ENCODE peak calls at places on chromosomes 6 and 20, in five cellular contexts. W, Q, P, Y and Z are unnamed samples.

GRCh38 chr20:48737463-48738093 is 90.2 kb downstream of the PREX1 start:
- DNase-seq in Q (no peak), Y (no peak), W (no peak), P (no peak), Z (no peak)

GRCh38 chr6:132456700-132457143 is 55.4 kb upstream of the MOXD1 start:
- DNase-seq in Y (peak; percentile 70), Q (peak; percentile 73), P (no peak), W (no peak), Z (peak; percentile 59)

GRCh38 chr6:165675120-165675519 is 12.1 kb upstream of the PDE10A start:
- DNase-seq in Y (no peak), W (no peak), P (no peak), Q (no peak), Z (no peak)

GRCh38 chr6:130405549-130405948 is 39.7 kb downstream of the TMEM200A start:
- DNase-seq in P (no peak), W (no peak), Q (no peak), Y (no peak), Z (no peak)

GRCh38 chr6:134077301-134077700 is 24.9 kb upstream of the SLC2A12 start:
- DNase-seq in Q (no peak), P (no peak), W (no peak), Y (no peak), Z (no peak)

GRCh38 chr6:65787787-65788186 is 80.8 kb upstream of the EYS start:
- DNase-seq in W (no peak), Q (peak; percentile 56), P (no peak), Y (no peak), Z (no peak)

GRCh38 chr20:2093200-2093781 is 8.3 kb upstream of the STK35 start:
- DNase-seq in Q (no peak), P (no peak), W (no peak), Y (no peak), Z (no peak)

GRCh38 chr6:147903321-147903720 is 394.8 kb downstream of the SAMD5 start:
- DNase-seq in P (no peak), W (no peak), Y (no peak), Q (no peak), Z (no peak)

GRCh38 chr6:119720160-119720559 is 370.6 kb upstream of the MAN1A1 start:
- DNase-seq in P (no peak), Q (no peak), Y (no peak), W (no peak), Z (no peak)

GRCh38 chr6:36320475-36320874 is 16.2 kb downstream of the BNIP5 start:
- DNase-seq in P (no peak), W (no peak), Q (no peak), Y (no peak), Z (no peak)

GRCh38 chr6:7732219-7732618 is 6.3 kb downstream of the BMP6 start:
- DNase-seq in W (no peak), Q (no peak), Y (no peak), P (no peak), Z (no peak)

GRCh38 chr6:106275692-106276091 is 49.9 kb downstream of the ATG5 start:
- DNase-seq in P (no peak), Q (no peak), W (no peak), Y (no peak), Z (no peak)

GRCh38 chr6:47592466-47592865 is 105.9 kb upstream of the ADGRF4 start:
- DNase-seq in P (no peak), Y (no peak), Q (no peak), W (no peak), Z (no peak)

GRCh38 chr6:111427341-111428116 is 55.5 kb downstream of the REV3L start:
- DNase-seq in Y (no peak), P (no peak), W (no peak), Q (no peak), Z (no peak)

GRCh38 chr20:50728981-50729874 is 2.2 kb upstream of the PARD6B start:
- DNase-seq in Y (no peak), P (no peak), W (no peak), Q (no peak), Z (peak; percentile 38)

GRCh38 chr20:11544029-11544678 is 373.5 kb upstream of the BTBD3 start:
- DNase-seq in Q (no peak), P (peak; percentile 59), W (no peak), Y (no peak), Z (no peak)

GRCh38 chr20:46963758-46964181 is 69.1 kb downstream of the EYA2 start:
- DNase-seq in Y (no peak), Q (no peak), P (no peak), W (no peak), Z (no peak)

GRCh38 chr6:157585274-157586087 is 204.5 kb downstream of the ZDHHC14 start:
- DNase-seq in W (no peak), Y (no peak), Q (no peak), P (no peak), Z (peak; percentile 46)

GRCh38 chr6:54053893-54054391 is 57.3 kb upstream of the MLIP start:
- DNase-seq in P (no peak), Y (no peak), Q (no peak), W (no peak), Z (no peak)

GRCh38 chr6:143400258-143401059 is 50.0 kb downstream of the ADAT2 start:
- DNase-seq in Q (no peak), P (no peak), W (no peak), Y (no peak), Z (no peak)

GRCh38 chr6:169997930-169998218 is 246.5 kb downstream of the ERMARD start:
- DNase-seq in Q (peak; percentile 42), W (no peak), P (no peak), Y (peak; percentile 45), Z (no peak)

GRCh38 chr20:5569021-5569420 is 181.2 kb upstream of the SHLD1 start:
- DNase-seq in W (no peak), Y (no peak), P (peak; percentile 32), Q (no peak), Z (no peak)

DNA sequence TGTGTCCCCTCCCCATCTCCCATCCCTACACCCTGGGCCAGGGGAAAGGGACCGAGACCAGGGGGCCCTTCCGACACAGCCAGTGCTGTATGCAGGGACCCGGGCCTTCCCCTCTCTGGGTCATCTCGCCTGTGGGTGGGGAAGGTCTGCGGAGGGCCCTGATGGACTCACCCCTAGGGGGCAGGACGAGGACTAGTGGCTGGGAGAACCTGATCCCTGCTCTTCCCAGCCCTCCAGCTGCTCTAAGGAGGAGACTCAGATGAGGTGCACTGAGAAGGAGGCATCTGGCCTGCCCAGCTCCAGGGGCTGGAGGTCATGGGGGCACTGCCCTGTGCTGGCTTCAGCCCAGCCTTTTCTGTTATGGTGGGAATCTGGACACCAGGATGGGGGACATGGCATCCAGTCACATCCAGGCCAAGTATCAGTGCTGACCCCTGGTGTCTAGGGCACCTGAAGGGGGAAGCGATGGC is 735 bp downstream of the MYL9 start:
- DNase-seq in W (no peak), Q (no peak), Y (no peak), P (peak; percentile 72), Z (no peak)
- H3K4me3 ChIP-seq in W (peak overlapping the region; percentile 71), Q (peak overlapping the region; percentile 94), Y (peak overlapping the region; percentile 69), P (peak overlapping the region; percentile 78), Z (peak overlapping the region; percentile 86)

GRCh38 chr6:77650098-77650663 is 2.7 kb upstream of the MEI4 start:
- DNase-seq in Q (peak; percentile 59), Y (peak; percentile 67), P (no peak), W (no peak), Z (no peak)
- TF ChIP-seq CTCF in Q (no peak), Y (no peak), P (no peak), W (no peak), Z (peak; percentile 57)

DNA sequence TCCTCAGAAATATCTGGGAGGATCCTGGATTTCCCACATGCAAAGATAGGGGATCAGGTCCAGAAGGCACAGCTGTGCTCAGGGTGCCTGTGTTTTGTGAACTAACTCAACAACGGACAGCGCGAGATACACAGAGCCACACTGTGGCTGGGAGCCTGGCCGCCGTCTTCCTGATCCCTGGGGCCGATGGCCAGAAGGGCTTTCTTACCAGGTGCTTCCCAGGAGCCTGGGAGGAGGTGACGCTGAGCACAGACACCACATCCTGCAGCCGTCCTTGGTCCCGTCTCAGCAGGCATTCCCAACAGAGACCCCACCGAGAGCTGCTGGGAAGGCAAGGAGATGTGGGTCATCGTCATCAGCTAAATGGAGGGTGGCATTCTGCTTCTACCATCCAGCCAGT is 144.6 kb upstream of the AFDN start:
- DNase-seq in W (no peak), P (no peak), Y (peak; percentile 38), Q (no peak), Z (no peak)
- H3K9me3 ChIP-seq in W (no peaks in the 10 kb centered on the region), P (no peaks in the 10 kb centered on the region), Y (no peaks in the 10 kb centered on the region), Q (no peaks in the 10 kb centered on the region), Z (no peaks in the 10 kb centered on the region)

GRCh38 chr20:62365814-62366369 is 1.2 kb downstream of the LAMA5 start:
- DNase-seq in P (no peak), Y (peak; percentile 78), W (no peak), Q (peak; percentile 72), Z (no peak)
- H3K4me3 ChIP-seq in P (peak overlapping the region; percentile 67), Y (peak overlapping the region; percentile 69), W (peak overlapping the region; percentile 69), Q (peak overlapping the region; percentile 85), Z (peak overlapping the region; percentile 89)

GRCh38 chr20:45306431-45306982 is at the start of gene RBPJL:
- DNase-seq in Q (no peak), W (no peak), P (no peak), Y (no peak), Z (no peak)

GRCh38 chr20:45304464-45304999 is 2.1 kb upstream of the RBPJL start:
- DNase-seq in P (no peak), Q (no peak), Y (no peak), W (no peak), Z (no peak)

GRCh38 chr20:45307076-45307645 is 521 bp downstream of the RBPJL start:
- DNase-seq in P (no peak), Q (no peak), W (no peak), Y (no peak), Z (no peak)

GRCh38 chr20:45303586-45304463 is 2.8 kb upstream of the RBPJL start:
- DNase-seq in Y (no peak), P (no peak), Q (no peak), W (no peak), Z (no peak)

GRCh38 chr20:45305262-45305661 is 1.4 kb upstream of the RBPJL start:
- DNase-seq in W (no peak), Y (no peak), P (no peak), Q (no peak), Z (no peak)
- TF ChIP-seq CTCF in W (no peak), Y (no peak), P (no peak), Q (no peak), Z (no peak)

DNA sequence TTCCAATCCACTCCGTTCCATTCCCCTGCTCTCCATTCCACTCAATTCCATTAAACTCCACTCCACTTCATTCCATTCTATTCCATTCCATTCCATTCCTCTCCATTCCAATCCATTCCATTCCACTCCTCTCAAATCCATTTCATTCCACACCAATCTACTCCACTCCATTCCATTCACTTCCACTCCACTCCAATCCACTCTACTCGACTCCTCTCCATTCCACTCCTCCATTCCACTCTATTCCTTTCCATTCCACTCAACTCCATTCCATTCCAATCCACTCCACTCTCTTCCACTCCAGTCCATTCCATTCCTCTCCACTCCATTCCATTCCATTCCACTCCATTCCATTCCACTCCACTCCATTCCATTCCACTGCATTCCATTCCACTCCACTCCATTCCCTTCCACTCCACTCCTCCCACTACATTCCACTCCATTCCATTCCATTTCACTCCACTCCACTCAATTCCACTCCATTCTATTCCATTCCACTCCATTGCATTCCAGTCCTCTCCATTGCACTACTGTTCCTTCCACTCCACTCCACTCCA is 22.6 kb upstream of the DEFB125 start:
- DNase-seq in Y (no peak), W (no peak), P (no peak), Q (no peak), Z (no peak)
- H3K9me3 ChIP-seq in Y (no peaks in the 10 kb centered on the region), W (no peaks in the 10 kb centered on the region), P (no peaks in the 10 kb centered on the region), Q (no peaks in the 10 kb centered on the region), Z (no peaks in the 10 kb centered on the region)